ENCODE peak calls at places on chromosomes 4 and X, in eight cellular contexts. Y, G, H, B, V, F, T and S are unnamed samples.

GRCh38 chrX:20980426-20980825 is 393.8 kb upstream of the CNKSR2 start:
- DNase-seq in F (no peak), Y (no peak), G (no peak), T (no peak), V (no peak), H (no peak), B (no peak), S (peak)

GRCh38 chrX:138519296-138519695 is 192.2 kb downstream of the FGF13 start:
- DNase-seq in V (no peak), B (no peak), F (peak), H (no peak), G (no peak), T (no peak), Y (no peak), S (no peak)

GRCh38 chr4:145937990-145938611 is 522 bp downstream of the ZNF827 start:
- DNase-seq in G (peak), T (peak), H (no peak), V (peak), Y (peak), F (peak), B (peak), S (peak)

GRCh38 chr4:141352328-141352727 is 131.6 kb downstream of the ZNF330 start:
- DNase-seq in H (no peak), B (no peak), Y (no peak), V (no peak), F (no peak), T (no peak), G (no peak), S (no peak)

GRCh38 chr4:127309360-127310095 is 323.2 kb upstream of the INTU start:
- DNase-seq in G (no peak), V (no peak), F (peak), Y (no peak), B (no peak), H (no peak), T (no peak), S (no peak)

GRCh38 chrX:124497386-124497785 is 151.0 kb downstream of the SH2D1A start:
- DNase-seq in Y (no peak), H (no peak), G (no peak), V (no peak), F (peak), B (no peak), T (peak), S (no peak)

GRCh38 chrX:85109235-85109634 is 105.6 kb downstream of the APOOL start:
- DNase-seq in T (no peak), F (no peak), V (peak), G (no peak), H (no peak), Y (peak), B (peak), S (peak)

GRCh38 chr4:14361084-14361483 is 641.2 kb upstream of the CPEB2 start:
- DNase-seq in B (no peak), G (no peak), V (no peak), H (no peak), F (no peak), Y (no peak), T (no peak), S (no peak)

GRCh38 chr4:131613086-131613823 is 1535.8 kb upstream of the PCDH10 start:
- DNase-seq in T (no peak), F (no peak), H (no peak), B (peak), V (no peak), G (no peak), Y (peak), S (no peak)

GRCh38 chr4:122968227-122968812 is 45.9 kb upstream of the NUDT6 start:
- DNase-seq in V (no peak), G (no peak), H (no peak), Y (no peak), T (no peak), F (no peak), B (no peak), S (no peak)

GRCh38 chrX:15471016-15471415 is 22.1 kb downstream of the PIR start:
- DNase-seq in Y (peak), T (peak), G (peak), F (peak), H (peak), B (peak), V (peak), S (peak)

GRCh38 chr4:59135248-59135802 is 2025.1 kb upstream of the IGFBP7 start:
- DNase-seq in T (no peak), F (no peak), G (no peak), H (no peak), Y (no peak), B (no peak), V (no peak), S (no peak)

GRCh38 chr4:3470244-3471097 is 7.4 kb downstream of the DOK7 start:
- DNase-seq in V (no peak), H (no peak), F (no peak), T (no peak), G (no peak), B (no peak), Y (no peak), S (no peak)

GRCh38 chrX:104330966-104331365 is 76.2 kb upstream of the ESX1 start:
- DNase-seq in T (no peak), B (no peak), F (no peak), G (no peak), V (no peak), Y (no peak), H (no peak), S (no peak)

GRCh38 chr4:95466791-95467190 is 82.0 kb downstream of the UNC5C start:
- DNase-seq in H (no peak), G (no peak), Y (no peak), B (no peak), F (no peak), V (peak), T (no peak), S (no peak)

GRCh38 chr4:42143996-42144395 is 8.5 kb downstream of the BEND4 start:
- DNase-seq in H (no peak), B (no peak), V (no peak), F (no peak), G (no peak), Y (no peak), T (no peak), S (peak)

GRCh38 chrX:102154218-102154860 is 1.4 kb downstream of the BEX5 start:
- DNase-seq in H (no peak), V (no peak), G (peak), B (no peak), Y (no peak), T (peak), F (no peak), S (peak)

GRCh38 chr4:26779674-26780073 is 81.0 kb upstream of the STIM2 start:
- DNase-seq in F (peak), V (no peak), T (no peak), H (no peak), G (no peak), Y (no peak), B (no peak), S (no peak)

GRCh38 chr4:148693913-148694649 is 251.9 kb upstream of the NR3C2 start:
- DNase-seq in Y (no peak), B (no peak), T (no peak), V (no peak), G (no peak), F (no peak), H (no peak), S (no peak)

GRCh38 chrX:150655713-150656266 is 37.4 kb upstream of the MTMR1 start:
- DNase-seq in B (no peak), V (no peak), F (no peak), T (no peak), G (no peak), Y (no peak), H (no peak), S (no peak)

GRCh38 chr4:74631338-74631737 is 163.0 kb downstream of the BTC start:
- DNase-seq in B (no peak), V (peak), H (no peak), T (no peak), Y (no peak), G (no peak), F (no peak), S (no peak)

GRCh38 chrX:39875834-39876625 is 221.7 kb downstream of the BCOR start:
- DNase-seq in Y (no peak), V (no peak), F (no peak), B (no peak), G (no peak), T (no peak), H (no peak), S (no peak)

GRCh38 chr4:112145326-112145819 is at the start of gene FAM241A:
- DNase-seq in V (peak), Y (peak), F (peak), H (peak), B (peak), G (peak), T (peak), S (peak)